ENCODE peak calls at places on chromosomes 3 and 15, in eight cellular contexts. M is anterior cingulate cortex; N is HEK293T; B is stimulated activated CD8-positive, alpha-beta memory T cell treated with anti-CD3 and anti-CD28 coated beads, Interleukin-7, amount 100 ng/mL, for 24 hours; Z is activated T-helper 1 cell treated with Interleukin-2 at 50 U/mL for 16 hours; I is ovary; V is GM12865; D is stimulated activated CD4-positive, alpha-beta T cell treated with anti-CD3 and anti-CD28 coated beads, Interleukin-2, amount 100 ng/mL, for 24 hours. H is an unnamed sample.

GRCh38 chr3:23743141-23743784 is 62.5 kb upstream of the UBE2E1 start:
- DNase-seq in M (no peak), N (peak; percentile 60), B (no peak), Z (no peak), I (no peak), V (no peak), D (no peak), H (no peak)

GRCh38 chr3:122679467-122680291 is 960 bp upstream of the PARP14 start:
- DNase-seq in M (no peak), N (no peak), B (no peak), Z (no peak), I (peak; percentile 45), V (peak; percentile 43), D (no peak), H (no peak)

GRCh38 chr3:4571690-4572334 is 78.7 kb downstream of the ITPR1 start:
- DNase-seq in M (no peak), N (no peak), B (no peak), Z (no peak), I (no peak), V (peak; percentile 18), D (no peak), H (no peak)

GRCh38 chr3:66138336-66139234 is 82.2 kb upstream of the SLC25A26 start:
- DNase-seq in M (no peak), N (peak; percentile 72), B (no peak), Z (no peak), I (peak; percentile 37), V (peak; percentile 50), D (no peak), H (no peak)

GRCh38 chr3:171733561-171733960 is 76.7 kb downstream of the PLD1 start:
- DNase-seq in M (no peak), N (no peak), B (no peak), Z (no peak), I (no peak), V (no peak), D (no peak), H (no peak)

GRCh38 chr3:183108002-183108449 is 8.7 kb upstream of the MCCC1 start:
- DNase-seq in M (no peak), N (no peak), B (no peak), Z (no peak), I (no peak), V (no peak), D (no peak), H (no peak)

GRCh38 chr15:86968244-86968643 is 888.6 kb downstream of the AGBL1 start:
- DNase-seq in M (no peak), N (no peak), B (no peak), Z (no peak), I (no peak), V (no peak), D (no peak), H (no peak)

GRCh38 chr3:59731909-59732308 is 682.1 kb upstream of the CFAP20DC start:
- DNase-seq in M (no peak), N (no peak), B (no peak), Z (no peak), I (no peak), V (peak; percentile 57), D (no peak), H (no peak)